ENCODE peak calls at places on chromosome 3, in four cellular contexts. One of them, this sample, is unnamed.

GRCh38 chr3:173838644-173839043 is 441.1 kb downstream of the NLGN1 start:
- DNase-seq in Calu3: no peak
- DNase-seq in GM12865: no peak
- DNase-seq in A549: no peak
- DNase-seq in this sample: no peak

GRCh38 chr3:194205675-194206133 is 69.8 kb downstream of the HES1 start:
- DNase-seq in Calu3: peak; percentile 28
- DNase-seq in GM12865: no peak
- DNase-seq in A549: peak; percentile 43
- DNase-seq in this sample: peak; percentile 37

GRCh38 chr3:187719628-187720336 is 17.4 kb upstream of the RTP2 start:
- DNase-seq in Calu3: no peak
- DNase-seq in GM12865: no peak
- DNase-seq in A549: no peak
- DNase-seq in this sample: no peak

GRCh38 chr3:10469406-10470119 is 35.8 kb downstream of the ATP2B2 start:
- DNase-seq in Calu3: no peak
- DNase-seq in GM12865: no peak
- DNase-seq in A549: no peak
- DNase-seq in this sample: no peak

GRCh38 chr3:96959902-96960596 is 145.7 kb downstream of the EPHA6 start:
- DNase-seq in Calu3: no peak
- DNase-seq in GM12865: no peak
- DNase-seq in A549: no peak
- DNase-seq in this sample: no peak

GRCh38 chr3:193872265-193872753 is 263.6 kb upstream of the HES1 start:
- DNase-seq in Calu3: peak; percentile 94
- DNase-seq in GM12865: peak; percentile 52
- DNase-seq in A549: peak; percentile 77
- DNase-seq in this sample: peak; percentile 48

GRCh38 chr3:78878011-78878410 is 889.8 kb downstream of the ROBO1 start:
- DNase-seq in Calu3: no peak
- DNase-seq in GM12865: no peak
- DNase-seq in A549: no peak
- DNase-seq in this sample: no peak

GRCh38 chr3:128100126-128100525 is 23.5 kb downstream of the RUVBL1 start:
- DNase-seq in Calu3: no peak
- DNase-seq in GM12865: no peak
- DNase-seq in A549: no peak
- DNase-seq in this sample: no peak

GRCh38 chr3:141151439-141151838 is 80.2 kb upstream of the PXYLP1 start:
- DNase-seq in Calu3: no peak
- DNase-seq in GM12865: no peak
- DNase-seq in A549: no peak
- DNase-seq in this sample: no peak

GRCh38 chr3:46845397-46845859 is 17.8 kb downstream of the MYL3 start:
- DNase-seq in Calu3: no peak
- DNase-seq in GM12865: no peak
- DNase-seq in A549: no peak
- DNase-seq in this sample: peak; percentile 52

GRCh38 chr3:7800006-7800780 is 701.4 kb upstream of the LMCD1 start:
- DNase-seq in Calu3: no peak
- DNase-seq in GM12865: no peak
- DNase-seq in A549: no peak
- DNase-seq in this sample: no peak

GRCh38 chr3:173553635-173554280 is 156.2 kb downstream of the NLGN1 start:
- DNase-seq in Calu3: peak; percentile 31
- DNase-seq in GM12865: peak; percentile 4
- DNase-seq in A549: peak; percentile 15
- DNase-seq in this sample: no peak

GRCh38 chr3:127629462-127630403 is 748 bp downstream of the PODXL2 start:
- DNase-seq in Calu3: no peak
- DNase-seq in GM12865: peak; percentile 49
- DNase-seq in A549: no peak
- DNase-seq in this sample: no peak

GRCh38 chr3:152205097-152205593 is 63.6 kb upstream of the MBNL1 start:
- DNase-seq in Calu3: no peak
- DNase-seq in GM12865: peak; percentile 61
- DNase-seq in A549: no peak
- DNase-seq in this sample: no peak

DNA sequence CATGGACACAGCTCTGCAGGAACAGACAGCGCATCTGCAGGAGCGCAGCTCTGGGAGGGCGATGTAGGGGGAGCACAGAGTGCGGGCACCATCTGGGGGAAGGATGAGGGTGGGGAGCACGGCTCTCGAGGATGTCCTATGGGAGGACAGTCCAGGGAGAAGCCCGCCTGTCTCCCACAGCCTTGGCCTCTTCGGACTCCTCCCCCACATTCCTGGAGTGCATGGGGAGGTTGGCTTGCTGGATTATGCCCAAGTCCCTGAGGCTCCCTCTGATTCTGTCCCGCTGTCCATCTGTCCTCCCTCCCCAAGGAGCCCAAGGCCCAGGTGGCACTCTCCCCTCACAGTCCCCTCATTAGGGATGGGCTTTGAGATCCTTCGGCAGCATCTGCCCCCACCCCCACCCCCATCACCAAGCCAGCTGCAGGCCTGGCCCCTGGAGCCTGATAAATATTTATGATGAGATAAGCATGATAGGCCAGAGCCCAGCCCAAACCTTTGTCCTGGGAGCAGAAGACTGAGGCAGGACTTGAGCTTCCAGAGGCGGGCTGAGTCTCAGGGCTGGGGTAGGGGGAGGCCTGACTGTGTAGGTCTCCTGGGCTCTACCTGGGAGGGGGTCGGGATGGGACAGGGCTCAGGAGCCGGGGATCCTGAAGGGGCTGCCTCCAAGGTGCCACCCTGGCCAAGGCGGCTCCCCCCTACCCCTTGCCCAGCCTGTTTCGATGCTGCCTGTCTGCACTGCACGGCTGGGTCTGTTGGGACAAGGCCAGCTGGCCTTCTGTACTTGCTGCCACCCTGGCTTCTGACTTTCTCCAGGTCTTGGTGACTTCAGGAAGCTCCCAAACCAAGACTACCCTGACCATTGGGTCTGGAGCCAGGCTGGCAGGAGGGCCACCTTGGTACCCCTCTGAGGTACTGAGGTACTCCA is 28.6 kb upstream of the SEMA3F start:
- DNase-seq in Calu3: no peak
- DNase-seq in GM12865: no peak
- DNase-seq in A549: peak; percentile 28
- DNase-seq in this sample: no peak
- TF ChIP-seq CTCF in Calu3: no peak
- TF ChIP-seq CTCF in GM12865: no peak
- TF ChIP-seq CTCF in A549: no peak
- TF ChIP-seq CTCF in this sample: no peak

GRCh38 chr3:121496841-121497240 is 48.9 kb downstream of the POLQ start:
- DNase-seq in Calu3: no peak
- DNase-seq in GM12865: no peak
- DNase-seq in A549: no peak
- DNase-seq in this sample: no peak

GRCh38 chr3:121491683-121492082 is 54.1 kb downstream of the POLQ start:
- DNase-seq in Calu3: no peak
- DNase-seq in GM12865: no peak
- DNase-seq in A549: no peak
- DNase-seq in this sample: no peak

GRCh38 chr3:121490161-121490560 is 55.6 kb downstream of the POLQ start:
- DNase-seq in Calu3: no peak
- DNase-seq in GM12865: no peak
- DNase-seq in A549: no peak
- DNase-seq in this sample: no peak

GRCh38 chr3:121488628-121489027 is 57.2 kb downstream of the POLQ start:
- DNase-seq in Calu3: no peak
- DNase-seq in GM12865: no peak
- DNase-seq in A549: no peak
- DNase-seq in this sample: no peak

GRCh38 chr3:121493431-121493830 is 52.4 kb downstream of the POLQ start:
- DNase-seq in Calu3: no peak
- DNase-seq in GM12865: no peak
- DNase-seq in A549: no peak
- DNase-seq in this sample: no peak
- TF ChIP-seq CTCF in Calu3: no peak
- TF ChIP-seq CTCF in GM12865: no peak
- TF ChIP-seq CTCF in A549: no peak
- TF ChIP-seq CTCF in this sample: no peak

GRCh38 chr3:11565932-11566331 is 77.8 kb downstream of the VGLL4 start:
- DNase-seq in Calu3: no peak
- DNase-seq in GM12865: no peak
- DNase-seq in A549: no peak
- DNase-seq in this sample: no peak

GRCh38 chr3:11565492-11565891 is 78.2 kb downstream of the VGLL4 start:
- DNase-seq in Calu3: no peak
- DNase-seq in GM12865: no peak
- DNase-seq in A549: no peak
- DNase-seq in this sample: no peak

GRCh38 chr3:11565072-11565471 is 78.6 kb downstream of the VGLL4 start:
- DNase-seq in Calu3: no peak
- DNase-seq in GM12865: no peak
- DNase-seq in A549: no peak
- DNase-seq in this sample: no peak

GRCh38 chr3:11563749-11564148 is 80.0 kb downstream of the VGLL4 start:
- DNase-seq in Calu3: no peak
- DNase-seq in GM12865: no peak
- DNase-seq in A549: no peak
- DNase-seq in this sample: no peak

DNA sequence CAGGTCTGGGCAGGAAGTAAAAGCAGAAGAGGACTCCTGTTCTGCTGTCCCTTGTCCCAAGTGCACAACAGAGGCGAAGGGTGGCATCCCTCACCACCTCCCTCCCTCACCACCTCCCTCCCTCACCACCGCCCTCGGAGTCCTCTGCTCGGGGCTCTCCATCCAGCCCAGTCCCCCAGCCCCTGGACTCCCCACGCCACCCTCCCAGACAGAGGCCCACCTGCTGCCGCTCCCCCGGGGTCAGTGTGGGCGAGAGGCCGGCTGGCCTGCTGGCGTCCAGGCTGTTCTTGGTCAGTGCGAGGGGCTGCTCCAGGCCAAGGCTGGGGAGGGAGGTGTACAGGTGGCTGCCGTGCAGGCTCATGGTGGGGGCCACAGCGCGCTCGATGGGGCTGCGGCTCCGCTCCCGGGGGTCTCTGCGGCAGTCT is 79.1 kb downstream of the VGLL4 start:
- DNase-seq in Calu3: no peak
- DNase-seq in GM12865: no peak
- DNase-seq in A549: no peak
- DNase-seq in this sample: no peak
- TF ChIP-seq CTCF in Calu3: no peak
- TF ChIP-seq CTCF in GM12865: no peak
- TF ChIP-seq CTCF in A549: no peak
- TF ChIP-seq CTCF in this sample: no peak

GRCh38 chr3:148997623-148998022 is 6.3 kb downstream of the GYG1 start:
- DNase-seq in Calu3: no peak
- DNase-seq in GM12865: no peak
- DNase-seq in A549: no peak
- DNase-seq in this sample: no peak
- TF ChIP-seq CTCF in Calu3: no peak
- TF ChIP-seq CTCF in GM12865: no peak
- TF ChIP-seq CTCF in A549: no peak
- TF ChIP-seq CTCF in this sample: no peak

DNA sequence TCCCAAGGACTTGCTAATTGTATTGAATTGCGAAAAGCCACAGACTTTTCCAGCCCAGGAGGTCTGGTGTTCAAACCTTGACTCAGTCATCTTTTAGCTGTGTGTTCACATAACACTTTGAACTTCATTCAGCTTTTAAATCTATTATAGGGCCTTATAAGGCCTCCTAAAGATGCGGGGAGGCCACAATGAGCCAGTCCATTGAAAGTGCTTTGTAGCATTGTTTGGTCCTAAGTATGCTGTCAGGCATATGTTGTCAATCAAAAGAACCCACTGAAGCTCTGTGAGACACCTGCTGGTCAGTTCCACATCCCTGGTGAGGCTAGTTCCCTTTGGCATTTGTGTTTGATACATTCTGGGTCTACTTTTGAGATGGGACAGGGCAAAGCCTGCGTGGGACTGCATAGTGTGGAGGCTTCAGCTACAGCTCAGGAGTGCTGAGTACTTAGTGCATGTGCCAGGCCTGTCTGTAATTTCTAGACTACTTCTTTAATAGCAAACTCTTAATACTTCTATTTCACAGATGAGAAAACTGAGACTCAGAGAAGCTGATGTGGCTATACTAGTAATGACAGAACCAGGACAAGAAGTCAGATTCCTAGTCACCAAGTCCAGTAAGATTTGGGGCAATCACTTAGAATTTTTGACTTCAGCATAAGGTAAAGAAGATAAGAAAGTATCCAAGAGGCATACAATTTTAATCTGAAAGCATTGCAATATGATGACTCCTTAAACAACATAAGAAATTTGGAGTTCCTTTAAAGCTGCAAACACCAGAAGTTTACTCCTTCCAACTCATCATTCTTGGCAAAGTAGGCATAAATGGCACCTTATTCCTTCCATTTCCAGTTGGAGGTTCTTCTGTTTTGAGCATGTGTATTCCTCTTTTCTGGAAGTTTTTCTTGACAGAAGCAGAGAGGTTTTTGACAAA is 213.0 kb downstream of the PDCD6IP start:
- DNase-seq in Calu3: no peak
- DNase-seq in GM12865: peak; percentile 21
- DNase-seq in A549: peak; percentile 51
- DNase-seq in this sample: peak; percentile 19
- TF ChIP-seq CTCF in Calu3: no peak
- TF ChIP-seq CTCF in GM12865: peak; percentile 24
- TF ChIP-seq CTCF in A549: peak; percentile 18
- TF ChIP-seq CTCF in this sample: no peak

GRCh38 chr3:67907735-67908134 is 253.3 kb upstream of the SUCLG2 start:
- DNase-seq in Calu3: no peak
- DNase-seq in GM12865: no peak
- DNase-seq in A549: no peak
- DNase-seq in this sample: no peak
- TF ChIP-seq CTCF in Calu3: no peak
- TF ChIP-seq CTCF in GM12865: no peak
- TF ChIP-seq CTCF in A549: no peak
- TF ChIP-seq CTCF in this sample: no peak

GRCh38 chr3:158906749-158907148 is 104.9 kb downstream of the MFSD1 start:
- DNase-seq in Calu3: no peak
- DNase-seq in GM12865: no peak
- DNase-seq in A549: no peak
- DNase-seq in this sample: no peak

GRCh38 chr3:158909870-158910269 is 108.0 kb downstream of the MFSD1 start:
- DNase-seq in Calu3: no peak
- DNase-seq in GM12865: no peak
- DNase-seq in A549: no peak
- DNase-seq in this sample: no peak

GRCh38 chr3:158911586-158911985 is 109.7 kb downstream of the MFSD1 start:
- DNase-seq in Calu3: no peak
- DNase-seq in GM12865: no peak
- DNase-seq in A549: no peak
- DNase-seq in this sample: no peak

GRCh38 chr3:158912188-158912587 is 110.3 kb downstream of the MFSD1 start:
- DNase-seq in Calu3: no peak
- DNase-seq in GM12865: no peak
- DNase-seq in A549: peak; percentile 4
- DNase-seq in this sample: no peak

GRCh38 chr3:158908187-158908762 is 106.4 kb downstream of the MFSD1 start:
- DNase-seq in Calu3: no peak
- DNase-seq in GM12865: no peak
- DNase-seq in A549: no peak
- DNase-seq in this sample: no peak
- TF ChIP-seq CTCF in Calu3: no peak
- TF ChIP-seq CTCF in GM12865: no peak
- TF ChIP-seq CTCF in A549: no peak
- TF ChIP-seq CTCF in this sample: no peak